ENCODE peak calls at places on chromosomes 5 and 9, in six cellular contexts. T is fibroblast of the aortic adventitia; L is CD8-positive, alpha-beta T cell; Y is stomach; M is A172; A is left ventricle myocardium inferior. N is an unnamed sample.

GRCh38 chr5:135345945-135346731 is 52.9 kb downstream of the MACROH2A1 start:
- DNase-seq in L (no peak), T (no peak), M (no peak), A (no peak), Y (peak), N (no peak)

GRCh38 chr5:128038641-128039040 is 44.9 kb upstream of the SLC12A2 start:
- DNase-seq in L (no peak), T (peak), A (no peak), M (peak), Y (no peak), N (no peak)

GRCh38 chr9:135340726-135341475 is 138.7 kb upstream of the PPP1R26 start:
- DNase-seq in T (no peak), Y (no peak), A (no peak), M (no peak), L (no peak), N (no peak)

GRCh38 chr9:108417726-108418125 is 438.1 kb downstream of the ACTL7B start:
- DNase-seq in T (no peak), M (no peak), A (no peak), Y (no peak), L (no peak), N (no peak)

GRCh38 chr9:738209-738915 is 103.1 kb upstream of the DMRT1 start:
- DNase-seq in L (no peak), A (peak), T (peak), M (peak), Y (no peak), N (peak)

GRCh38 chr5:140312067-140312790 is 9.3 kb upstream of the PFDN1 start:
- DNase-seq in L (no peak), T (peak), Y (peak), M (peak), A (no peak), N (peak)

GRCh38 chr5:152532714-152533113 is 127.6 kb upstream of the NMUR2 start:
- DNase-seq in M (peak), A (no peak), T (peak), Y (no peak), L (no peak), N (peak)

GRCh38 chr5:90982576-90982975 is 400.5 kb downstream of the ARRDC3 start:
- DNase-seq in M (no peak), L (no peak), A (no peak), T (no peak), Y (no peak), N (no peak)

GRCh38 chr5:72920690-72921089 is 35.2 kb upstream of the FCHO2 start:
- DNase-seq in Y (no peak), L (no peak), A (no peak), M (peak), T (peak), N (peak)

GRCh38 chr9:81686614-81687520 is 2.5 kb downstream of the TLE1 start:
- DNase-seq in L (peak), A (peak), Y (peak), M (peak), T (peak), N (peak)

GRCh38 chr5:16489322-16489791 is 23.8 kb upstream of the ZNF622 start:
- DNase-seq in M (peak), Y (no peak), A (no peak), L (no peak), T (peak), N (peak)

GRCh38 chr9:87684627-87685204 is 41.2 kb upstream of the CTSL start:
- DNase-seq in Y (peak), L (no peak), T (peak), A (no peak), M (peak), N (no peak)

GRCh38 chr9:124659099-124659659 is 111.9 kb downstream of the NR6A1 start:
- DNase-seq in M (peak), L (peak), Y (peak), T (peak), A (peak), N (peak)

GRCh38 chr5:135386886-135387628 is 12.0 kb downstream of the MACROH2A1 start:
- DNase-seq in L (no peak), M (peak), Y (peak), A (no peak), T (peak), N (peak)

GRCh38 chr5:143078321-143078720 is 308.1 kb downstream of the ARHGAP26 start:
- DNase-seq in L (no peak), A (no peak), Y (no peak), T (peak), M (no peak), N (no peak)

N was measured in fibroblast of the conjunctiva.